ENCODE peak calls at places on chromosome 14, in six cellular contexts. I is thoracic aorta, O is fibroblast of mammary gland, U is fibroblast of villous mesenchyme, W is PC-9, S is heart left ventricle. E is an unnamed sample.
A peak's percentile ranks its signal among the peaks of the same experiment; 100 is the strongest.

GRCh38 chr14:76261371-76261811 is 109.7 kb downstream of the GPATCH2L start:
- DNase-seq in O (peak; percentile 12), I (no peak), S (no peak), U (peak; percentile 3), W (no peak), E (no peak)

GRCh38 chr14:56116128-56116900 is 1.9 kb upstream of the PELI2 start:
- DNase-seq in I (no peak), O (no peak), S (no peak), W (no peak), U (no peak), E (no peak)

GRCh38 chr14:66495214-66496098 is 9.3 kb downstream of the CCDC196 start:
- DNase-seq in O (peak; percentile 82), S (peak; percentile 39), I (no peak), W (peak; percentile 62), U (peak; percentile 74), E (peak; percentile 82)

GRCh38 chr14:100030441-100031153 is 34.6 kb upstream of the EVL start:
- DNase-seq in W (no peak), I (no peak), O (peak; percentile 97), U (peak; percentile 93), S (no peak), E (peak; percentile 93)

GRCh38 chr14:54258382-54258781 is 138.4 kb upstream of the CDKN3 start:
- DNase-seq in U (no peak), O (no peak), S (no peak), W (peak; percentile 40), I (no peak), E (no peak)

GRCh38 chr14:22973217-22974032 is 8.9 kb downstream of the AJUBA start:
- DNase-seq in I (no peak), W (no peak), U (peak; percentile 79), O (peak; percentile 74), S (no peak), E (peak; percentile 57)

GRCh38 chr14:20383032-20383431 is 30.3 kb downstream of the TEP1 start:
- DNase-seq in U (no peak), S (no peak), I (no peak), O (no peak), W (no peak), E (no peak)

GRCh38 chr14:100290607-100291304 is 15.5 kb downstream of the SLC25A29 start:
- DNase-seq in I (no peak), O (no peak), U (no peak), S (no peak), W (no peak), E (no peak)

GRCh38 chr14:85313801-85314207 is 216.1 kb upstream of the FLRT2 start:
- DNase-seq in U (peak; percentile 95), O (no peak), I (no peak), S (no peak), W (no peak), E (no peak)

GRCh38 chr14:97539389-97539786 is 742.2 kb downstream of the VRK1 start:
- DNase-seq in O (no peak), S (no peak), I (no peak), W (no peak), U (no peak), E (no peak)

GRCh38 chr14:49975286-49975685 is 82.4 kb downstream of the ARF6 start:
- DNase-seq in W (peak; percentile 98), O (peak; percentile 94), S (no peak), I (no peak), U (peak; percentile 89), E (peak; percentile 93)

GRCh38 chr14:99514552-99515300 is 33.5 kb downstream of the CCNK start:
- DNase-seq in I (no peak), W (no peak), O (no peak), S (peak; percentile 21), U (no peak), E (no peak)

GRCh38 chr14:73995977-73996378 is 23.1 kb downstream of the ENTPD5 start:
- DNase-seq in O (no peak), S (no peak), I (no peak), W (no peak), U (no peak), E (no peak)

GRCh38 chr14:90299408-90299807 is 32.3 kb downstream of the NRDE2 start:
- DNase-seq in O (no peak), W (no peak), S (peak; percentile 68), U (peak; percentile 28), I (no peak), E (no peak)

GRCh38 chr14:58763210-58763609 is 125.4 kb downstream of the DACT1 start:
- DNase-seq in S (no peak), W (no peak), I (no peak), U (peak; percentile 77), O (no peak), E (no peak)

GRCh38 chr14:74035556-74035955 is 16.4 kb downstream of the BBOF1 start:
- DNase-seq in W (no peak), U (peak; percentile 22), I (no peak), O (peak; percentile 77), S (no peak), E (peak; percentile 81)

DNA sequence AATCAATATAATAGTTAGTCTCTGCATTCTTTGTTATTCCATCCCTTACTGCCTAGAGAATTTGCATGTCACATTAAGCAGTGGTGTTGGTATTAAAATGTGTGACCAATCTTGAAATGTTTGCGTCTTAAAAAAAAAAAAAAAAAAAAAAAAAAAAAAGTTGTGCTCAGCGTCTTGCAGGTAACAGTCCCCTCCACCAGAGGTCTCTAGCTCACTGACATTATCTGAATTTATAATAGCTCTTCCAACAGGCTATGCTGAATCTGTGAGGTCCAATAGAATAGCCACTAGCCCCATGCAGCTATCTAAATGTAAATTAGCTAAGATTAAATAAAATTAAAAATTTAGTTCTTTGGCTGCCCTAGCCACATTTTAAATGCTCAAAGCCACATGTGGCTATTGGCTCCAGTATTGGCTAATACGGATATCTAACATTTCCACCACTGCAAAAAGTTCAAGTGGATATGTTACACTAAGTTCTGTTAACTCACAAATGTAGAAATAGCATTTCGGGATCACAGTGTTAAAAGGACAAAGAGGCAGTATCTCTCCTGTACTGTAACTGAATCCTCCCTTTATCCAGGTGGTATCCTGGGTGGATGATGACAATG is 28.7 kb downstream of the NKX2-8 start:
- DNase-seq in S (no peak), O (peak; percentile 54), I (no peak), U (peak; percentile 45), W (peak; percentile 36), E (peak; percentile 7)
- TF ChIP-seq CTCF in S (peak; percentile 67), O (peak; percentile 72), I (peak; percentile 43), U (peak; percentile 69), W (peak; percentile 65), E (peak; percentile 67)

GRCh38 chr14:102209224-102209966 is 69.7 kb downstream of the WDR20 start:
- DNase-seq in S (no peak), W (no peak), I (no peak), U (peak; percentile 32), O (peak; percentile 34), E (peak; percentile 70)

GRCh38 chr14:102211240-102211639 is 71.5 kb downstream of the WDR20 start:
- DNase-seq in U (no peak), I (no peak), W (no peak), S (no peak), O (no peak), E (no peak)

GRCh38 chr14:102208741-102209140 is 69.0 kb downstream of the WDR20 start:
- DNase-seq in W (no peak), S (no peak), I (no peak), O (no peak), U (no peak), E (no peak)

GRCh38 chr14:102212356-102212755 is 72.7 kb downstream of the WDR20 start:
- DNase-seq in I (no peak), U (no peak), W (no peak), S (no peak), O (no peak), E (no peak)

DNA sequence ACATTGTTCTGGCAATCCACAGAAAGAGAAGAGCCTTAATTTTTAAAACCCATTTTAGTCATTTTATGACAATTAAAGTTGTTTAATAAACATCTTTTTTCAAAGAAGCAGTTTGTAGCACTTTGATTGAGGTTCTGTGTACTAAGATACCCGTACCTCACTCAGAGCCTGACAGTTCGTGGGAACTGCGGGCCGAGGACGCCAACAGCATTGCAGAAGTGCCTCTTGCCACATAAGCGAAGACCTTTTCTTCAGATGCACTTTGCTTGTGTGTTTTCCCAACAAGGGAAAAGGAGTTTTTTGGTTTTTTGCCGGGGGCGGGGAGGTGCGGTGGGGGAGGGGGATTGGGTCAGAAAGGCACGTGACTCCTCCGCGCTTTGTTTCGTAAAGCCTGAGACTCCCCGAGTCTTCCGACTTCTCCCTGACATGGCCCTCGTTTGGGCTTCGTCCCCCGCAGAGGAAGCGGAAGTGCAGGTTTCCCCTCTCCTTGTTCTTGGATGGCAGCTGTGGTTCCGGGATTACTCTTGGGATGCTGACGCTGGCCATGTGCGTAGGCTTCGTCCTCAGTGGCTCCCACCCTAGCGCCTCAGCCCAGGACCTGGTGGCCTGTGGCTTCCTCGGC is 70.8 kb downstream of the WDR20 start:
- DNase-seq in W (no peak), O (no peak), U (no peak), I (no peak), S (no peak), E (no peak)
- H3K4me3 ChIP-seq in W (no peak overlapping the region), O (no peak overlapping the region), U (no peak overlapping the region), I (no peak overlapping the region), S (no peak overlapping the region), E (no peak overlapping the region)

DNA sequence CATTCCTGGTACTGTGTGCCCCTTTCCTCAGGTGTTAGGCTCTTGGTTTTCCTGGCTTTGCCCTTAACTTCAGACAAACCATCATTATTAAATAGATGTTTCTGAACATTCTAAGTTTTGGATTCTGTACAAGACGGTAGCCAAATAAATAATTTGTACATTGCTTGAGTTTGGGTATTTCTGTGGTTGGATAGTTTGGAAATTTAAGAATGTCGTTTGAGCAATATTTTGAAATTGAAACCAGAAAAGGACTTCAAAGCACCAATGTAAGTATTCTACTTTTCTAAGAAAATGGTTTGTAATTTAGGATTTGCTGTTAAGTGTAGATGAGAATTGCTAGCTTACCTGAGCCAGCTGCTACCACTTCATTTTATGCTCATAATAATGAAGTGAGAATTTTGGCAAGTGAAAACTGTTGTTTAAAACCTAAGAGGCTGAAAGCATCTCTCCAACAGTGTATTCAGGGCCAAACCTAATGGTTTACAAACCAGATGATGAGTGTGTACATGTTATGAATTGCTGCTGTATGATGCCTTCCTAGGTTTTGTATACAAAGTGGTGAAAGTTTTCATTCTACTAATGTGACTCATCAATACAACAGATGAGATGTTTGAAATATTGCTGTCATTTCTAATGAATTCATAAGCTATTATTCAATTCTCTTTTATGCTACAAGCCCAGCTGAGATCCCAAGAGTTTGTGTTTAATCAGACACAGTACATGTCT is 181.5 kb upstream of the PRKD1 start:
- DNase-seq in I (no peak), O (peak; percentile 75), W (no peak), U (peak; percentile 60), S (no peak), E (peak; percentile 54)
- TF ChIP-seq CTCF in I (no peak), O (no peak), W (no peak), U (no peak), S (no peak), E (no peak)

GRCh38 chr14:96122496-96122895 is 82.1 kb upstream of the BDKRB2 start:
- DNase-seq in O (peak; percentile 93), S (no peak), U (peak; percentile 92), I (no peak), W (peak; percentile 88), E (peak; percentile 89)
- H3K4me3 ChIP-seq in O (no peak overlapping the region), S (no peak overlapping the region), U (no peak overlapping the region), I (no peak overlapping the region), W (peak overlapping the region; percentile 23), E (no peak overlapping the region)